ENCODE peak calls at places on chromosome 12, in five cellular contexts. One of them, this sample, is unnamed.
A peak's percentile ranks its signal among the peaks of the same experiment; 100 is the strongest.

GRCh38 chr12:110269622-110270124 is 11.4 kb upstream of the ATP2A2 start:
- DNase-seq in astrocyte of the cerebellum: no peak
- DNase-seq in IMR-90: peak; percentile 84
- DNase-seq in naive thymus-derived CD4-positive, alpha-beta T cell: no peak
- DNase-seq in BJ: no peak
- DNase-seq in this sample: peak; percentile 36

GRCh38 chr12:68065687-68066086 is 76.4 kb downstream of the IFNG-AS1 start:
- DNase-seq in BJ: no peak
- DNase-seq in naive thymus-derived CD4-positive, alpha-beta T cell: no peak
- DNase-seq in IMR-90: no peak
- DNase-seq in astrocyte of the cerebellum: no peak
- DNase-seq in this sample: no peak

GRCh38 chr12:109764776-109765492 is 51.3 kb downstream of the FAM222A start:
- DNase-seq in BJ: no peak
- DNase-seq in IMR-90: no peak
- DNase-seq in astrocyte of the cerebellum: no peak
- DNase-seq in naive thymus-derived CD4-positive, alpha-beta T cell: no peak
- DNase-seq in this sample: no peak

GRCh38 chr12:102300824-102301461 is 103.3 kb upstream of the PMCH start:
- DNase-seq in naive thymus-derived CD4-positive, alpha-beta T cell: no peak
- DNase-seq in BJ: no peak
- DNase-seq in astrocyte of the cerebellum: no peak
- DNase-seq in IMR-90: peak; percentile 73
- DNase-seq in this sample: no peak

GRCh38 chr12:638948-639557 is 24.2 kb downstream of the NINJ2 start:
- DNase-seq in naive thymus-derived CD4-positive, alpha-beta T cell: no peak
- DNase-seq in IMR-90: no peak
- DNase-seq in astrocyte of the cerebellum: no peak
- DNase-seq in BJ: no peak
- DNase-seq in this sample: no peak

GRCh38 chr12:131452444-131452860 is 258.4 kb upstream of the SFSWAP start:
- DNase-seq in naive thymus-derived CD4-positive, alpha-beta T cell: no peak
- DNase-seq in astrocyte of the cerebellum: no peak
- DNase-seq in IMR-90: no peak
- DNase-seq in BJ: no peak
- DNase-seq in this sample: no peak

GRCh38 chr12:52155048-52155868 is 36.6 kb downstream of the KRT80 start:
- DNase-seq in BJ: no peak
- DNase-seq in naive thymus-derived CD4-positive, alpha-beta T cell: peak; percentile 33
- DNase-seq in astrocyte of the cerebellum: no peak
- DNase-seq in IMR-90: no peak
- DNase-seq in this sample: no peak

GRCh38 chr12:54993181-54993835 is 8.7 kb upstream of the TESPA1 start:
- DNase-seq in IMR-90: peak; percentile 60
- DNase-seq in BJ: no peak
- DNase-seq in naive thymus-derived CD4-positive, alpha-beta T cell: no peak
- DNase-seq in astrocyte of the cerebellum: peak; percentile 59
- DNase-seq in this sample: peak; percentile 4

GRCh38 chr12:54765652-54766051 is 88.7 kb upstream of the MUCL1 start:
- DNase-seq in naive thymus-derived CD4-positive, alpha-beta T cell: no peak
- DNase-seq in IMR-90: no peak
- DNase-seq in BJ: no peak
- DNase-seq in astrocyte of the cerebellum: no peak
- DNase-seq in this sample: no peak

GRCh38 chr12:128644664-128645296 is 179.0 kb downstream of the SLC15A4 start:
- DNase-seq in astrocyte of the cerebellum: no peak
- DNase-seq in BJ: no peak
- DNase-seq in IMR-90: no peak
- DNase-seq in naive thymus-derived CD4-positive, alpha-beta T cell: no peak
- DNase-seq in this sample: no peak

GRCh38 chr12:104909761-104910160 is 48.3 kb downstream of the SLC41A2 start:
- DNase-seq in astrocyte of the cerebellum: no peak
- DNase-seq in naive thymus-derived CD4-positive, alpha-beta T cell: no peak
- DNase-seq in IMR-90: peak; percentile 64
- DNase-seq in BJ: no peak
- DNase-seq in this sample: no peak

GRCh38 chr12:52216107-52216506 is 16.9 kb upstream of the KRT7 start:
- DNase-seq in naive thymus-derived CD4-positive, alpha-beta T cell: no peak
- DNase-seq in IMR-90: peak; percentile 28
- DNase-seq in BJ: no peak
- DNase-seq in astrocyte of the cerebellum: no peak
- DNase-seq in this sample: no peak

GRCh38 chr12:16297521-16297920 is 20.0 kb upstream of the SLC15A5 start:
- DNase-seq in astrocyte of the cerebellum: no peak
- DNase-seq in BJ: no peak
- DNase-seq in IMR-90: no peak
- DNase-seq in naive thymus-derived CD4-positive, alpha-beta T cell: no peak
- DNase-seq in this sample: no peak

GRCh38 chr12:27460471-27460978 is 14.0 kb downstream of the SMCO2 start:
- DNase-seq in astrocyte of the cerebellum: no peak
- DNase-seq in BJ: no peak
- DNase-seq in naive thymus-derived CD4-positive, alpha-beta T cell: no peak
- DNase-seq in IMR-90: peak; percentile 38
- DNase-seq in this sample: no peak

GRCh38 chr12:119925269-119925668 is 48.1 kb upstream of the CIT start:
- DNase-seq in IMR-90: no peak
- DNase-seq in naive thymus-derived CD4-positive, alpha-beta T cell: no peak
- DNase-seq in BJ: no peak
- DNase-seq in astrocyte of the cerebellum: no peak
- DNase-seq in this sample: no peak

GRCh38 chr12:98297557-98297956 is 217.8 kb upstream of the TMPO start:
- DNase-seq in astrocyte of the cerebellum: no peak
- DNase-seq in BJ: no peak
- DNase-seq in naive thymus-derived CD4-positive, alpha-beta T cell: no peak
- DNase-seq in IMR-90: no peak
- DNase-seq in this sample: no peak

GRCh38 chr12:4705824-4706223 is 14.4 kb upstream of the GALNT8 start:
- DNase-seq in IMR-90: no peak
- DNase-seq in BJ: no peak
- DNase-seq in astrocyte of the cerebellum: no peak
- DNase-seq in naive thymus-derived CD4-positive, alpha-beta T cell: no peak
- DNase-seq in this sample: no peak

GRCh38 chr12:7832059-7832696 is 40.5 kb downstream of the SLC2A14 start:
- DNase-seq in BJ: no peak
- DNase-seq in astrocyte of the cerebellum: peak; percentile 15
- DNase-seq in naive thymus-derived CD4-positive, alpha-beta T cell: no peak
- DNase-seq in IMR-90: peak; percentile 71
- DNase-seq in this sample: peak; percentile 34

GRCh38 chr12:26090853-26091510 is 33.9 kb downstream of the BHLHE41 start:
- DNase-seq in astrocyte of the cerebellum: peak; percentile 9
- DNase-seq in naive thymus-derived CD4-positive, alpha-beta T cell: no peak
- DNase-seq in IMR-90: peak; percentile 12
- DNase-seq in BJ: no peak
- DNase-seq in this sample: no peak

GRCh38 chr12:44431647-44432352 is 444.3 kb downstream of the NELL2 start:
- DNase-seq in BJ: no peak
- DNase-seq in astrocyte of the cerebellum: no peak
- DNase-seq in naive thymus-derived CD4-positive, alpha-beta T cell: no peak
- DNase-seq in IMR-90: no peak
- DNase-seq in this sample: no peak

GRCh38 chr12:27517961-27518668 is 5.9 kb upstream of the PPFIBP1 start:
- DNase-seq in naive thymus-derived CD4-positive, alpha-beta T cell: no peak
- DNase-seq in BJ: no peak
- DNase-seq in astrocyte of the cerebellum: no peak
- DNase-seq in IMR-90: no peak
- DNase-seq in this sample: no peak

GRCh38 chr12:14417717-14418116 is 52.2 kb downstream of the ATF7IP start:
- DNase-seq in naive thymus-derived CD4-positive, alpha-beta T cell: peak; percentile 26
- DNase-seq in BJ: peak; percentile 25
- DNase-seq in IMR-90: peak; percentile 92
- DNase-seq in astrocyte of the cerebellum: peak; percentile 83
- DNase-seq in this sample: peak; percentile 68

GRCh38 chr12:33476058-33476457 is 36.4 kb upstream of the SYT10 start:
- DNase-seq in IMR-90: no peak
- DNase-seq in naive thymus-derived CD4-positive, alpha-beta T cell: no peak
- DNase-seq in BJ: no peak
- DNase-seq in astrocyte of the cerebellum: no peak
- DNase-seq in this sample: no peak

GRCh38 chr12:71161575-71161974 is 3.8 kb upstream of the TSPAN8 start:
- DNase-seq in BJ: no peak
- DNase-seq in naive thymus-derived CD4-positive, alpha-beta T cell: no peak
- DNase-seq in IMR-90: no peak
- DNase-seq in astrocyte of the cerebellum: no peak
- DNase-seq in this sample: no peak

GRCh38 chr12:7099290-7099996 is 7.2 kb upstream of the C1R start:
- DNase-seq in naive thymus-derived CD4-positive, alpha-beta T cell: no peak
- DNase-seq in IMR-90: no peak
- DNase-seq in astrocyte of the cerebellum: no peak
- DNase-seq in BJ: no peak
- DNase-seq in this sample: no peak

GRCh38 chr12:109134186-109134917 is 18.0 kb downstream of the ACACB start:
- DNase-seq in naive thymus-derived CD4-positive, alpha-beta T cell: no peak
- DNase-seq in astrocyte of the cerebellum: no peak
- DNase-seq in IMR-90: no peak
- DNase-seq in BJ: no peak
- DNase-seq in this sample: no peak

GRCh38 chr12:63068857-63069442 is 82.1 kb downstream of the AVPR1A start:
- DNase-seq in IMR-90: peak; percentile 75
- DNase-seq in astrocyte of the cerebellum: peak; percentile 75
- DNase-seq in naive thymus-derived CD4-positive, alpha-beta T cell: no peak
- DNase-seq in BJ: no peak
- DNase-seq in this sample: peak; percentile 56

GRCh38 chr12:89707623-89707991 is 1.0 kb downstream of the ATP2B1 start:
- DNase-seq in BJ: no peak
- DNase-seq in naive thymus-derived CD4-positive, alpha-beta T cell: no peak
- DNase-seq in IMR-90: no peak
- DNase-seq in astrocyte of the cerebellum: no peak
- DNase-seq in this sample: no peak

GRCh38 chr12:29889737-29890136 is 106.0 kb upstream of the TMTC1 start:
- DNase-seq in BJ: no peak
- DNase-seq in astrocyte of the cerebellum: no peak
- DNase-seq in IMR-90: peak; percentile 32
- DNase-seq in naive thymus-derived CD4-positive, alpha-beta T cell: no peak
- DNase-seq in this sample: no peak

DNA sequence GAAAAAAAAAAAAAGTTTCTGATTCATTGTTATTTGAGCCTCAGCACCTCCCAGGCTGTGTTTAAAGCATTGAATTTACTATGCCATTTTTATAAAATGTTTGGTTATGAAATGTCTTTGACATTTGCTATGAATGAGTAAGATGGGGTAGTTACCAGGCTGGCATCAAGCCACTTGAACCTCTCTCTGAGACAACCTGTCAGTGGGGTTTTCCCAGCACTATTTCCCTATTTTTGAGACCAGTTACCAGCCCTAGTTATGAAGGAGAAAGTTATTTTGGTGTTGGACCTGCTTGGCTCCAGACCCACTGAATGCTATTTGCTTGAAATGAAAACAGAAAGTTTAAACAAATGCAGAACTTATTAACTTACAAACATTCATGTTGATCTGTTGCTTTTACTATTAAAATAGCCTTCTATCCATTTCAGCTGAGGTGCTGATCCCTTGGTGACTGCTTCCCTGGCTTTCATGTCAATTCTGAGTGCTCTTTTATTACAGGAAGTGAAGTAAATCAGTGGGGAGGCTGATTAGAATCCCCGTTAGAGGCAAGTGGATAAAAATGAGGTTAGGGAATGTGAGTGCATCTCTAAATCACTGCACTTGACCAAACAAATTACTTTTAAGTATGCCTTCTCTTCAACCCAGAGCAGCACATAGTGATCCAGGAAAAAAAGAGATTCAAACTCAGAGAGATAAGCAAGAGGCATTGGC is 37.8 kb downstream of the LLPH start:
- DNase-seq in astrocyte of the cerebellum: no peak
- DNase-seq in naive thymus-derived CD4-positive, alpha-beta T cell: no peak
- DNase-seq in IMR-90: peak; percentile 56
- DNase-seq in BJ: no peak
- DNase-seq in this sample: no peak
- H3K4me3 ChIP-seq in astrocyte of the cerebellum: no peak overlapping the region
- H3K4me3 ChIP-seq in naive thymus-derived CD4-positive, alpha-beta T cell: no peak overlapping the region
- H3K4me3 ChIP-seq in IMR-90: no peak overlapping the region
- H3K4me3 ChIP-seq in BJ: no peak overlapping the region
- H3K4me3 ChIP-seq in this sample: no peak overlapping the region

DNA sequence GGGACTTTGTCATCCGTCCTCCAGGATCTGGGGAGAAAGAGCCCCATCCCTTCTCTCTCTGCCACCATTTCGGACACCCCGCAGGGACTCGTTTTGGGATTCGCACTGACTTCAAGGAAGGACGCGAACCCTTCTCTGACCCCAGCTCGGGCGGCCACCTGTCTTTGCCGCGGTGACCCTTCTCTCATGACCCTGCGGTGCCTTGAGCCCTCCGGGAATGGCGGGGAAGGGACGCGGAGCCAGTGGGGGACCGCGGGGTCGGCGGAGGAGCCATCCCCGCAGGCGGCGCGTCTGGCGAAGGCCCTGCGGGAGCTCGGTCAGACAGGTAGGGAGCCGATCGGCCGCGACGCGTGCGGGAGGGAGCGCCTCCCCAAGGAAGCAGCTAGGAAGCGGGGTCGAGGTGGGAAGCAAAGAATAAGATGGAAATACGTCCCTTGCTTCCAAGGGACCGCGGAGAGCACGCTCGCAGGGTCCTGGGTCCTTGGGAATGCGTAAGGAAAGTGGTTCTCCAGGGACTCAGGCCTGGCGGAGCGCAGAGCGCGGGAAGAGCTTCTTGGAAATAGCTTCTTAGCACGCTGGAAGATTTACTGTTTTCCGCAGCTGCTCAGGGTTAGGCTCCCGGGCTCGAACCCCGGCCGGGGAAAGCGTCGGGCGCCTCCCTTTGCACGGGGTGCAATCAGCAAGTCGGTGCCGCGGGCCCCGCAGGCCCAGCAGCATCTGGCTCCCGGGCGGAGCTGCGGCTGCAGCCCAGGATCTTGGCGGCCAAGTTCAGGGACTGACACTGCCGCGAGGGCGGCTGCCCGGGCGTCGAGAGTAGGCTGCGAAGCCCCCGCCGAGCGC is 457 bp downstream of the SOCS2 start:
- DNase-seq in BJ: no peak
- DNase-seq in astrocyte of the cerebellum: no peak
- DNase-seq in naive thymus-derived CD4-positive, alpha-beta T cell: peak; percentile 25
- DNase-seq in IMR-90: peak; percentile 23
- DNase-seq in this sample: no peak
- H3K4me3 ChIP-seq in BJ: peak overlapping the region; percentile 93
- H3K4me3 ChIP-seq in astrocyte of the cerebellum: peak overlapping the region; percentile 72
- H3K4me3 ChIP-seq in naive thymus-derived CD4-positive, alpha-beta T cell: peak overlapping the region; percentile 65
- H3K4me3 ChIP-seq in IMR-90: peak overlapping the region; percentile 76
- H3K4me3 ChIP-seq in this sample: peak overlapping the region; percentile 67

GRCh38 chr12:22709292-22709691 is 84.3 kb downstream of the ETNK1 start:
- DNase-seq in naive thymus-derived CD4-positive, alpha-beta T cell: no peak
- DNase-seq in astrocyte of the cerebellum: peak; percentile 29
- DNase-seq in IMR-90: no peak
- DNase-seq in BJ: no peak
- DNase-seq in this sample: no peak
- H3K4me3 ChIP-seq in naive thymus-derived CD4-positive, alpha-beta T cell: no peak overlapping the region
- H3K4me3 ChIP-seq in astrocyte of the cerebellum: no peak overlapping the region
- H3K4me3 ChIP-seq in IMR-90: no peak overlapping the region
- H3K4me3 ChIP-seq in BJ: no peak overlapping the region
- H3K4me3 ChIP-seq in this sample: no peak overlapping the region

GRCh38 chr12:116164976-116165425 is 112.5 kb downstream of the MED13L start:
- DNase-seq in BJ: no peak
- DNase-seq in IMR-90: peak; percentile 81
- DNase-seq in astrocyte of the cerebellum: no peak
- DNase-seq in naive thymus-derived CD4-positive, alpha-beta T cell: no peak
- DNase-seq in this sample: no peak
- H3K4me3 ChIP-seq in BJ: no peak overlapping the region
- H3K4me3 ChIP-seq in IMR-90: no peak overlapping the region
- H3K4me3 ChIP-seq in astrocyte of the cerebellum: no peak overlapping the region
- H3K4me3 ChIP-seq in naive thymus-derived CD4-positive, alpha-beta T cell: no peak overlapping the region
- H3K4me3 ChIP-seq in this sample: no peak overlapping the region